ENCODE peak calls at places on chromosome 15, in four cellular contexts. I is GM12878, H is GM12891, J is K562. Y is an unnamed sample.

GRCh38 chr15:94247789-94248638 is 16.7 kb downstream of the MCTP2 start:
- DNase-seq in H (no peak), I (no peak), J (no peak), Y (no peak)

GRCh38 chr15:35963316-35963715 is 417.4 kb upstream of the DPH6 start:
- DNase-seq in J (no peak), H (no peak), I (no peak), Y (no peak)

GRCh38 chr15:86650084-86650483 is 570.4 kb downstream of the AGBL1 start:
- DNase-seq in J (no peak), H (no peak), I (no peak), Y (no peak)

GRCh38 chr15:74978077-74978476 is 17.3 kb upstream of the SCAMP5 start:
- DNase-seq in H (no peak), J (no peak), I (no peak), Y (no peak)

GRCh38 chr15:72195101-72195511 is 2.5 kb downstream of the GRAMD2A start:
- DNase-seq in H (no peak), I (no peak), J (peak), Y (peak)

GRCh38 chr15:60477991-60478632 is 830 bp downstream of the ICE2 start:
- DNase-seq in J (peak), I (peak), H (no peak), Y (no peak)

GRCh38 chr15:66852064-66852905 is 150.2 kb downstream of the SMAD6 start:
- DNase-seq in I (no peak), H (no peak), J (no peak), Y (no peak)

GRCh38 chr15:32861741-32862140 is 143.9 kb downstream of the GREM1 start:
- DNase-seq in I (no peak), J (no peak), H (no peak), Y (no peak)

GRCh38 chr15:88909956-88910831 is 3.0 kb downstream of the MFGE8 start:
- DNase-seq in J (no peak), I (no peak), H (no peak), Y (no peak)

GRCh38 chr15:69612112-69612511 is 159.5 kb downstream of the RPLP1 start:
- DNase-seq in I (no peak), H (no peak), J (no peak), Y (no peak)

GRCh38 chr15:61888074-61888780 is 172.0 kb downstream of the VPS13C start:
- DNase-seq in H (no peak), I (no peak), J (no peak), Y (no peak)

GRCh38 chr15:98873441-98874218 is 134.0 kb downstream of the PGPEP1L start:
- DNase-seq in H (no peak), J (no peak), I (no peak), Y (peak)

GRCh38 chr15:59738676-59739075 is 49.6 kb upstream of the BNIP2 start:
- DNase-seq in J (no peak), H (no peak), I (no peak), Y (no peak)

GRCh38 chr15:69292826-69293420 is 5.8 kb upstream of the PAQR5 start:
- DNase-seq in H (no peak), J (no peak), I (no peak), Y (no peak)

GRCh38 chr15:49155834-49156627 is 632 bp upstream of the COPS2 start:
- DNase-seq in J (peak), I (no peak), H (no peak), Y (peak)

GRCh38 chr15:96444865-96445264 is 114.4 kb downstream of the NR2F2 start:
- DNase-seq in H (no peak), J (no peak), I (no peak), Y (no peak)

GRCh38 chr15:42130246-42130986 is 26.0 kb downstream of the PLA2G4F start:
- DNase-seq in J (no peak), I (no peak), H (no peak), Y (no peak)

GRCh38 chr15:42890161-42890913 is 30.2 kb downstream of the TTBK2 start:
- DNase-seq in H (no peak), I (no peak), J (no peak), Y (no peak)

GRCh38 chr15:35136552-35136951 is 51.5 kb upstream of the NANOGP8 start:
- DNase-seq in I (peak), J (no peak), H (peak), Y (no peak)

GRCh38 chr15:31459011-31459748 is 132.5 kb downstream of the KLF13 start:
- DNase-seq in J (no peak), H (no peak), I (peak), Y (no peak)

GRCh38 chr15:58332676-58333400 is 99.0 kb upstream of the LIPC start:
- DNase-seq in J (peak), H (no peak), I (no peak), Y (no peak)

GRCh38 chr15:90903733-90904536 is 833 bp downstream of the MAN2A2 start:
- DNase-seq in H (no peak), I (no peak), J (peak), Y (peak)

GRCh38 chr15:71364117-71364584 is 248.9 kb downstream of the THSD4 start:
- DNase-seq in I (no peak), H (no peak), J (no peak), Y (no peak)

GRCh38 chr15:80476036-80476435 is 71.9 kb downstream of the ARNT2 start:
- DNase-seq in I (no peak), J (no peak), H (no peak), Y (no peak)

GRCh38 chr15:52076889-52077781 is 35.4 kb downstream of the BCL2L10 start:
- DNase-seq in I (peak), H (no peak), J (peak), Y (no peak)

GRCh38 chr15:68528891-68529290 is 49.9 kb upstream of the CORO2B start:
- DNase-seq in H (no peak), I (no peak), J (no peak), Y (no peak)

GRCh38 chr15:76588811-76589747 is 252.5 kb downstream of the ISL2 start:
- DNase-seq in J (no peak), I (no peak), H (no peak), Y (no peak)
- TF ChIP-seq SPI1 in J (no peak), I (no peak), H (no peak), Y (no peak)

DNA sequence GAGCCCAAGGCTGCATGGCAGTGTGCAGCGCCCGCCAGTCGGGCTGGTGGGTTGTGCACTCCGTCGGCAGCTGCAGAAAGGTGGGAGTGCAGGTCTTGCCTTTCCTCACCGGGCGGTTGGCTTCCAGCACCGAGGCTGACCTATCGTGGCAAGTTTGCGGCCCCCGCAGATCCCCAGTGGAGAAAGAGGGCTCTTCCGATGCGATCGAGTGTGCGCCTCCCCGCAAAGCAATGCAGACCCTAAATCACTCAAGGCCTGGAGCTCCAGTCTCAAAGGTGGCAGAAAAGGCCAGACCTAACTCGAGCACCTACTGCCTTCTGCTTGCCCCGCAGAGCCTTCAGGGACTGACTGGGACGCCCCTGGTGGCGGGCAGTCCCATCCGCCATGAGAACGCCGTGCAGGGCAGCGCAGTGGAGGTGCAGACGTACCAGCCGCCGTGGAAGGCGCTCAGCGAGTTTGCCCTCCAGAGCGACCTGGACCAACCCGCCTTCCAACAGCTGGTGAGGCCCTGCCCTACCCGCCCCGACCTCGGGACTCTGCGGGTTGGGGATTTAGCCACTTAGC is 4.3 kb downstream of the ISL2 start:
- DNase-seq in J (no peak), H (peak), I (no peak), Y (no peak)
- TF ChIP-seq SPI1 in J (no peak), H (no peak), I (no peak), Y (no peak)

GRCh38 chr15:39591141-39591895 is 10.4 kb downstream of the THBS1 start:
- DNase-seq in H (no peak), I (no peak), J (no peak), Y (no peak)
- TF ChIP-seq SPI1 in H (no peak), I (no peak), J (no peak), Y (no peak)

GRCh38 chr15:73575636-73576247 is 57.4 kb downstream of the NPTN start:
- DNase-seq in J (no peak), H (no peak), I (no peak), Y (no peak)
- TF ChIP-seq SPI1 in J (no peak), H (no peak), I (no peak), Y (no peak)

GRCh38 chr15:92979011-92979701 is 79.0 kb downstream of the CHD2 start:
- DNase-seq in H (no peak), J (no peak), I (peak), Y (no peak)

GRCh38 chr15:92984161-92984560 is 84.0 kb downstream of the CHD2 start:
- DNase-seq in J (no peak), I (no peak), H (no peak), Y (no peak)

DNA sequence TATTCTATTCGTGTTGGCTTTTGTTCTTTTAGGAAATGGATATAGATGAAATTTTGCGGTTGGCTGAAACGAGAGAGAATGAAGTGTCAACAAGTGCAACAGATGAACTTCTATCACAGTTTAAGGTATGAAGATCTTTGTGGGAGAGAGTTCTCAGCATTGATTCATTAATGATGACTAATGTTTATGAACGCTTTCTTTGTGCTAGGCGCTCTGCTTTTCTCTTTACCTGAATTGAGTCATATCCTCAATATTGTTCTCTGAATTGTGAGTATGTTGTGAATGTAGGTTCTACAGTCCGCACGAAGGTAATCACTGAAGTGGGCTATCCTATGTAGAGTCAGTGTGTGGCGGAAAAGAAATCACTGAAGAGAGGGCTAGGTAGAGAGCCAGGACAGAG is 81.2 kb downstream of the CHD2 start:
- DNase-seq in H (no peak), J (no peak), I (no peak), Y (no peak)
- TF ChIP-seq SPI1 in H (no peak), J (no peak), I (no peak), Y (no peak)

DNA sequence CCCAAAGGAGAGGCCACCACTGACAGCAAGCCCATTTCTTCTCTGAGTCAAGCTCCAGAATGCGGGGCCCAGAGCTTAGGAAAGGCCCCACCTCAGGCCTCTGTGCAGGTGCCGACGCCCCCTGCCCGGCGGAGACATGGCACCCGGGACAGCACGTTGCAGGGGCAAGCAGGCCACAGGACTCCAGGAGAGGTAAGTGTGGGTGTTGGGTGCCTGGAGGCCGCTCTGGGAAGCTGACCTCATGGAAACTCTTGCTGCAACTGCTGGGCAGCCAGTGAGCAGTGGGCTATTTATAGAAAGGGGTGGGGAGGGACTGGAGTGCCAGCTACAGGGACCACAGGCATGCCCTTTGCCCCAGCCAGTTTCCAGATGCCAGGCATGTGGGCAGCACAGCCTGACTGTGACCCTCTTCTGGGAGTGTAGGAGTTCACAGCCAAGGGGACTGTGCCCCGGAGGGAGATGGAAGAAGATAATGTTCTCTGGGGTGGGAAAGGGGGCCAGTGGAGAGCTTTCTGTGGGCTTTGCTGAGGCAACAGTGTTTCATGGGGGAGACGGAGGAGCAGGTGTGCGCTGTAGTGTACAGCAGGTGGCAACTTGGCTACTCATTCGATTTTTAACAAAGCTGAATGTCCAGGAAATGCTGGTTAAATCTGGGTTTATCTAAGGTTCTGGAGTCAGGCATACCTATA is 23.7 kb downstream of the ALPK3 start:
- DNase-seq in I (no peak), H (no peak), J (no peak), Y (peak)
- TF ChIP-seq SPI1 in I (no peak), H (no peak), J (no peak), Y (no peak)

GRCh38 chr15:23910030-23910429 is 222.9 kb upstream of the NDN start:
- DNase-seq in H (no peak), J (no peak), I (no peak), Y (no peak)

DNA sequence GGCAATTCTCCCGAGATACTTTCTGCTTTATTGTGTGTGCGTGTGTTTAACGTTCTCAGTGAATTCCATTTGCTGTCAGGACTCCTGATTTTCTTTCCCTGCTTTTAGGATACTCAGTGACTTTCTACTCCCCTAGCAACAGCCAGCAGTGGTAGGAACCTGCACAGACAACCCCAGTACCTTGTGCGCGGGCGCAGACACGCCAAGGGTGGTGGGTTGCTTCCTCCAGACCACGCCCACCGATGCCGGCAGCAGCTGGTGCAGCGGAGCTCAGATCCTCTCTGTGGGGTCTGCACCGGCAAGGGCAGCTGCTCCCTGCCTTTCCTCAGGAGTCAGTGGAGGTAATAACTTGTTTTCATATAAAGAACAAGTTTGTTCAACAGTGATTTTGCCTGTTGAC is 225.1 kb upstream of the NDN start:
- DNase-seq in I (no peak), H (no peak), J (no peak), Y (no peak)
- TF ChIP-seq SPI1 in I (no peak), H (no peak), J (no peak), Y (no peak)

GRCh38 chr15:38646716-38647115 is 82.1 kb upstream of the RASGRP1 start:
- DNase-seq in H (no peak), I (no peak), J (no peak), Y (no peak)

GRCh38 chr15:38648116-38648843 is 83.7 kb upstream of the RASGRP1 start:
- DNase-seq in H (no peak), I (no peak), J (no peak), Y (peak)

GRCh38 chr15:38638841-38639240 is 74.2 kb upstream of the RASGRP1 start:
- DNase-seq in J (no peak), H (no peak), I (no peak), Y (no peak)

GRCh38 chr15:38647683-38648082 is 83.1 kb upstream of the RASGRP1 start:
- DNase-seq in J (no peak), I (no peak), H (no peak), Y (no peak)

GRCh38 chr15:38642689-38643270 is 78.2 kb upstream of the RASGRP1 start:
- DNase-seq in I (no peak), H (no peak), J (no peak), Y (no peak)
- TF ChIP-seq SPI1 in I (no peak), H (no peak), J (no peak), Y (no peak)